ENCODE peak calls at places on chromosome 11, in seven cellular contexts. V, Y, J, U, O, N and W are unnamed samples.
A peak's percentile ranks its signal among the peaks of the same experiment; 100 is the strongest.

GRCh38 chr11:111299111-111300026 is 1.0 kb downstream of the POU2AF3 start:
- DNase-seq in O (peak; percentile 22), U (peak; percentile 9), V (no peak), J (peak; percentile 75), N (peak; percentile 33), Y (peak; percentile 25), W (peak; percentile 47)

GRCh38 chr11:72478596-72479143 is 44.3 kb upstream of the CLPB start:
- DNase-seq in J (no peak), N (peak; percentile 4), V (no peak), U (no peak), O (peak; percentile 24), Y (peak; percentile 8), W (peak; percentile 68)

GRCh38 chr11:48022445-48022844 is 42.1 kb downstream of the PTPRJ start:
- DNase-seq in V (no peak), U (no peak), J (no peak), Y (no peak), N (no peak), O (no peak), W (no peak)

GRCh38 chr11:71170619-71171018 is 81.8 kb downstream of the SHANK2 start:
- DNase-seq in Y (no peak), V (no peak), N (no peak), J (peak; percentile 37), U (no peak), O (no peak), W (no peak)

GRCh38 chr11:102111011-102111786 is 952 bp downstream of the YAP1 start:
- DNase-seq in O (peak; percentile 92), V (no peak), Y (peak; percentile 83), U (peak; percentile 80), J (peak; percentile 94), N (peak; percentile 69), W (peak; percentile 77)

GRCh38 chr11:124644426-124645280 is 22.0 kb downstream of the TBRG1 start:
- DNase-seq in V (no peak), Y (peak; percentile 89), U (peak; percentile 69), J (peak; percentile 89), N (peak; percentile 74), O (peak; percentile 89), W (peak; percentile 85)

GRCh38 chr11:19244084-19244483 is 3.3 kb upstream of the E2F8 start:
- DNase-seq in O (peak; percentile 48), J (no peak), Y (peak; percentile 67), U (peak; percentile 95), N (peak; percentile 53), V (no peak), W (peak; percentile 29)

GRCh38 chr11:774873-775592 is 2.3 kb downstream of the GATD1 start:
- DNase-seq in O (no peak), J (no peak), N (peak; percentile 61), V (no peak), U (peak; percentile 76), Y (peak; percentile 55), W (peak; percentile 49)

GRCh38 chr11:62477927-62478326 is 59.1 kb downstream of the SCGB1A1 start:
- DNase-seq in J (no peak), N (no peak), U (no peak), O (no peak), V (no peak), Y (no peak), W (no peak)

GRCh38 chr11:2216400-2217064 is 44.9 kb upstream of the TH start:
- DNase-seq in V (no peak), J (no peak), U (no peak), O (no peak), N (no peak), Y (no peak), W (no peak)

GRCh38 chr11:30504468-30504867 is 81.7 kb downstream of the MPPED2 start:
- DNase-seq in O (no peak), J (no peak), V (peak; percentile 37), N (no peak), Y (no peak), U (peak; percentile 22), W (no peak)

GRCh38 chr11:112216591-112217105 is 9.6 kb upstream of the PTS start:
- DNase-seq in V (no peak), U (no peak), O (peak; percentile 88), Y (peak; percentile 63), N (peak; percentile 25), J (no peak), W (peak; percentile 53)

GRCh38 chr11:130454495-130455262 is 6.2 kb downstream of the ADAMTS15 start:
- DNase-seq in V (no peak), J (no peak), Y (peak; percentile 55), U (no peak), N (peak; percentile 79), O (peak; percentile 77), W (peak; percentile 52)

GRCh38 chr11:123543796-123544195 is 110.6 kb downstream of the SCN3B start:
- DNase-seq in N (peak; percentile 54), V (peak; percentile 67), O (peak; percentile 25), Y (peak; percentile 67), U (peak; percentile 84), J (no peak), W (peak; percentile 80)

GRCh38 chr11:43555811-43556210 is 124.7 kb upstream of the HSD17B12 start:
- DNase-seq in J (no peak), Y (peak; percentile 56), U (no peak), V (no peak), O (peak; percentile 83), N (peak; percentile 58), W (peak; percentile 41)

GRCh38 chr11:16893456-16894076 is 120.6 kb downstream of the PLEKHA7 start:
- DNase-seq in U (peak; percentile 54), J (peak; percentile 68), V (no peak), O (no peak), N (no peak), Y (no peak), W (no peak)

GRCh38 chr11:88363566-88364169 is 26.1 kb upstream of the CTSC start:
- DNase-seq in N (peak; percentile 37), O (peak; percentile 54), V (no peak), Y (peak; percentile 68), U (peak; percentile 82), J (no peak), W (peak; percentile 46)

GRCh38 chr11:83151274-83151977 is 5.5 kb upstream of the PCF11 start:
- DNase-seq in O (no peak), J (no peak), U (peak; percentile 71), V (no peak), N (peak; percentile 30), Y (no peak), W (no peak)

GRCh38 chr11:79441159-79441875 is 487 bp upstream of the TENM4 start:
- DNase-seq in J (peak; percentile 61), V (no peak), U (no peak), Y (peak; percentile 7), O (no peak), N (peak; percentile 23), W (peak; percentile 51)
- TF ChIP-seq CTCF in J (no peak), V (peak; percentile 20), U (peak; percentile 7), Y (no peak), O (no peak), N (no peak), W (no peak)

GRCh38 chr11:57648791-57649735 is 649 bp downstream of the YPEL4 start:
- DNase-seq in N (peak; percentile 46), Y (peak; percentile 32), V (no peak), O (no peak), J (peak; percentile 76), U (no peak), W (no peak)
- H3K4me3 ChIP-seq in N (peak overlapping the region; percentile 52), Y (peak overlapping the region; percentile 55), V (peak overlapping the region; percentile 29), O (peak overlapping the region; percentile 61), J (peak overlapping the region; percentile 73), U (peak overlapping the region; percentile 49), W (peak overlapping the region; percentile 74)

DNA sequence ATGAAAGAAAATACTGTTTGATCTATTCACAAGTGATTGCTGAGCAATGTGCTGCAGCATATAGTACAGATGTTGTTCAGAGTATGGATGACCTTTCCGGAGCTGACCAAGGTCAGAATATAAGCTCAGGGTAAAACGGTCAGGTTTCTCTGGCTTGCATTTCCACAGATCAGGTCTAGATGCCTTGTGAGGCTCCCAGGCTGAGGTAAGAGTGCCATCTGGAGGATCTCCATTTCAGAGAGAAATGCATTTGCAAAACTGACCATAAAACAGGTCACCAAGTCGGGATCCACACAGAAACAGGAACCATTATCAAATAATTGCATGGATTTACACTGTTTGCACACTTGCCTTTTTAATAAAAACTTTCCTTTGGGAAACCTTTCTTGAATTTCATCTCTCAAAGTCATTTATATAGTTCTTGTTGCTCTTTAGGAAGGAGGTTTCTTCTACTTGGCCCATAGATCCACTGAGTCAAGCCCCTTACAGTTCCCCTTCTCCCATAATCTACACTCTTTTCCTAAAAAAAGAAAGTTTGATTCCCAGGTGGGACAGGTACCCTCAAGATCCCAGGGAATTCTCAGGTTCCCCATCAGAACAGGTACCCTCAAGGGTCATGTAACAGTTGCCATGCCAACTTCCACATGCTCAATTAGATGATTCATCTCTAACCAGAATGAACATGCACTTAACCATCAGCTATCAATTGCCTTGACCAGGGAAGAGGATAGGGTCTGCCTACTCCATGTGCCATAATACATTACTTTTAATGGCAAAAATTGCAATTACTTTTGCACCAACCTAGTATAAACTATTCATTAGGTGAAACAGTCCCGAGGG is 25.0 kb upstream of the TMPRSS5 start:
- DNase-seq in U (peak; percentile 70), N (peak; percentile 66), O (peak; percentile 87), V (peak; percentile 19), Y (peak; percentile 76), J (peak; percentile 72), W (peak; percentile 76)
- TF ChIP-seq CTCF in U (peak; percentile 81), N (peak; percentile 63), O (peak; percentile 87), V (peak; percentile 65), Y (peak; percentile 62), J (peak; percentile 88), W (peak; percentile 69)

GRCh38 chr11:86941077-86941870 is 13.9 kb downstream of the FZD4 start:
- DNase-seq in U (no peak), O (no peak), Y (no peak), N (no peak), J (no peak), V (no peak), W (peak; percentile 50)

GRCh38 chr11:86941871-86942208 is 13.4 kb downstream of the FZD4 start:
- DNase-seq in J (no peak), N (no peak), Y (no peak), O (no peak), V (no peak), U (no peak), W (peak; percentile 48)

GRCh38 chr11:86938203-86938899 is 16.8 kb downstream of the FZD4 start:
- DNase-seq in O (no peak), N (no peak), V (no peak), Y (no peak), J (no peak), U (peak; percentile 5), W (no peak)

GRCh38 chr11:86938900-86939880 is 16.0 kb downstream of the FZD4 start:
- DNase-seq in V (no peak), O (peak; percentile 80), N (peak; percentile 74), J (peak; percentile 81), Y (peak; percentile 82), U (peak; percentile 57), W (peak; percentile 84)

GRCh38 chr11:86940122-86940777 is 14.9 kb downstream of the FZD4 start:
- DNase-seq in V (no peak), J (peak; percentile 40), O (peak; percentile 94), Y (peak; percentile 85), U (no peak), N (peak; percentile 87), W (peak; percentile 94)
- H3K4me3 ChIP-seq in V (no peak overlapping the region), J (no peak overlapping the region), O (peak overlapping the region; percentile 36), Y (peak overlapping the region; percentile 29), U (no peak overlapping the region), N (no peak overlapping the region), W (peak overlapping the region; percentile 66)